ENCODE peak calls at places on chromosomes 12 and 14, in six cellular contexts. R is epithelial cell of esophagus, O is BE2C, Z is cardiac fibroblast, Y is fibroblast of the aortic adventitia, E is right atrium auricular region. U is an unnamed sample.

GRCh38 chr12:73935817-73936216 is 601.8 kb upstream of the ATXN7L3B start:
- DNase-seq in Z (no peak), O (no peak), Y (no peak), E (no peak), R (peak), U (no peak)

GRCh38 chr14:97538749-97539388 is 741.7 kb downstream of the VRK1 start:
- DNase-seq in Z (no peak), Y (no peak), R (no peak), E (no peak), O (no peak), U (no peak)

GRCh38 chr12:34303091-34303870 is 281.0 kb downstream of the ALG10 start:
- DNase-seq in O (no peak), E (no peak), Z (no peak), R (no peak), Y (no peak), U (no peak)

GRCh38 chr12:56128669-56129209 is 672 bp downstream of the ESYT1 start:
- DNase-seq in Z (peak), R (peak), O (no peak), Y (peak), E (no peak), U (no peak)

GRCh38 chr14:54555651-54556050 is 11.3 kb upstream of the SAMD4A start:
- DNase-seq in Z (no peak), O (no peak), R (no peak), Y (no peak), E (no peak), U (no peak)

GRCh38 chr12:58920956-58921861 is 905 bp upstream of the LRIG3 start:
- DNase-seq in R (peak), O (no peak), Z (no peak), Y (no peak), E (no peak), U (no peak)

GRCh38 chr12:28550757-28551381 is 360.6 kb downstream of the CCDC91 start:
- DNase-seq in Y (peak), R (peak), O (no peak), E (no peak), Z (peak), U (peak)

GRCh38 chr14:102760485-102761193 is 16.6 kb upstream of the TRAF3 start:
- DNase-seq in E (no peak), O (no peak), Z (peak), R (no peak), Y (no peak), U (no peak)

GRCh38 chr14:50924848-50925247 is 19.4 kb downstream of the PYGL start:
- DNase-seq in E (no peak), O (no peak), Z (no peak), Y (no peak), R (peak), U (no peak)

GRCh38 chr12:72295744-72296143 is 23.6 kb downstream of the TRHDE start:
- DNase-seq in O (no peak), E (no peak), Z (no peak), R (no peak), Y (no peak), U (no peak)

GRCh38 chr12:93442411-93443340 is 929 bp upstream of the UBE2N start:
- DNase-seq in R (peak), Z (no peak), O (no peak), Y (no peak), E (no peak), U (no peak)

GRCh38 chr12:47975036-47975620 is 11.7 kb downstream of the TMEM106C start:
- DNase-seq in O (no peak), E (no peak), Z (no peak), Y (no peak), R (no peak), U (no peak)

GRCh38 chr14:58118097-58118496 is 33.9 kb downstream of the ARMH4 start:
- DNase-seq in O (no peak), E (no peak), Y (no peak), R (peak), Z (no peak), U (no peak)

GRCh38 chr12:128165387-128165786 is 101.6 kb upstream of the TMEM132C start:
- DNase-seq in O (no peak), R (no peak), Y (no peak), E (no peak), Z (no peak), U (no peak)

GRCh38 chr12:48861111-48861510 is 4.6 kb downstream of the RND1 start:
- DNase-seq in Y (no peak), E (no peak), O (no peak), R (peak), Z (no peak), U (no peak)

GRCh38 chr12:117363953-117364486 is 2.6 kb upstream of the NOS1 start:
- DNase-seq in Z (no peak), R (no peak), Y (no peak), O (no peak), E (no peak), U (no peak)
- H3K4me3 ChIP-seq in Z (no peak), R (no peak), Y (no peak), O (no peak), E (no peak), U (no peak)

GRCh38 chr14:67817750-67818438 is 1.5 kb upstream of the ZFYVE26 start:
- DNase-seq in Z (no peak), R (no peak), O (no peak), Y (no peak), E (no peak), U (no peak)

GRCh38 chr14:67816326-67817009 is at the start of gene ZFYVE26:
- DNase-seq in R (peak), Y (peak), O (peak), E (peak), Z (peak), U (peak)

GRCh38 chr14:67820428-67820881 is 876 bp downstream of the RAD51B start:
- DNase-seq in R (peak), O (no peak), Y (peak), Z (peak), E (no peak), U (no peak)

GRCh38 chr14:67819563-67820411 is at the start of gene RAD51B:
- DNase-seq in E (peak), Y (peak), R (peak), Z (peak), O (peak), U (no peak)

DNA sequence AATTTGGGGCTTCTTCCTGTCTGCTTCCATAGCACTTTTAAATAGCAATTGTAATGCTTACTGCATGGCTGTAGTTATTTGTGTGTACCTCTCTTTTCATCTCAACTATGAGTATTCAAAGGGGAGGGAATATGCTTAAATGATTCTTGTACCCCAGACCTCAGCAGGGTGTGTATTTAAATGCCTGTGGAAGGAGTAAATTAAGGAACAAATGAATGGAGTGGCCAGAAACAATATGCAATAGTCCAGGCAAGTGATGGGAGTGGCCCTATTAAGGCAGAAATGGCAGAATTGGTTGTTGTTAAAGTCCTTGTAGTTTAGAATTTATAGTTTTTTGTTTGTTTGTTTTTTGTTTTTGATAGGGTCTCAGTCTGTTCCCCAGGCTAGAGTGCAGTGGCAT is 1.5 kb downstream of the RAD51B start:
- DNase-seq in E (no peak), O (no peak), Z (no peak), R (no peak), Y (no peak), U (no peak)
- H3K4me3 ChIP-seq in E (no peak), O (no peak), Z (no peak), R (no peak), Y (no peak), U (no peak)

GRCh38 chr14:61889914-61890351 is 127.7 kb downstream of the SNAPC1 start:
- DNase-seq in Y (no peak), O (no peak), E (no peak), Z (no peak), R (no peak), U (no peak)

GRCh38 chr14:61891810-61892209 is 129.6 kb downstream of the SNAPC1 start:
- DNase-seq in Z (no peak), R (peak), E (no peak), O (no peak), Y (no peak), U (no peak)

GRCh38 chr14:61894452-61895077 is 132.3 kb downstream of the SNAPC1 start:
- DNase-seq in Z (peak), R (peak), O (peak), Y (peak), E (no peak), U (peak)

GRCh38 chr14:61891251-61891650 is 129.0 kb downstream of the SNAPC1 start:
- DNase-seq in Z (peak), O (no peak), Y (peak), R (peak), E (no peak), U (peak)

GRCh38 chr14:61893371-61893940 is 131.2 kb downstream of the SNAPC1 start:
- DNase-seq in Y (no peak), Z (no peak), O (no peak), R (no peak), E (no peak), U (no peak)
- H3K4me3 ChIP-seq in Y (no peak), Z (no peak), O (no peak), R (no peak), E (no peak), U (no peak)

GRCh38 chr12:122691566-122691965 is 11.6 kb downstream of the HCAR2 start:
- DNase-seq in Y (no peak), O (no peak), R (no peak), Z (no peak), E (no peak), U (no peak)
- H3K4me3 ChIP-seq in Y (no peak), O (peak), R (no peak), Z (no peak), E (no peak), U (no peak)

DNA sequence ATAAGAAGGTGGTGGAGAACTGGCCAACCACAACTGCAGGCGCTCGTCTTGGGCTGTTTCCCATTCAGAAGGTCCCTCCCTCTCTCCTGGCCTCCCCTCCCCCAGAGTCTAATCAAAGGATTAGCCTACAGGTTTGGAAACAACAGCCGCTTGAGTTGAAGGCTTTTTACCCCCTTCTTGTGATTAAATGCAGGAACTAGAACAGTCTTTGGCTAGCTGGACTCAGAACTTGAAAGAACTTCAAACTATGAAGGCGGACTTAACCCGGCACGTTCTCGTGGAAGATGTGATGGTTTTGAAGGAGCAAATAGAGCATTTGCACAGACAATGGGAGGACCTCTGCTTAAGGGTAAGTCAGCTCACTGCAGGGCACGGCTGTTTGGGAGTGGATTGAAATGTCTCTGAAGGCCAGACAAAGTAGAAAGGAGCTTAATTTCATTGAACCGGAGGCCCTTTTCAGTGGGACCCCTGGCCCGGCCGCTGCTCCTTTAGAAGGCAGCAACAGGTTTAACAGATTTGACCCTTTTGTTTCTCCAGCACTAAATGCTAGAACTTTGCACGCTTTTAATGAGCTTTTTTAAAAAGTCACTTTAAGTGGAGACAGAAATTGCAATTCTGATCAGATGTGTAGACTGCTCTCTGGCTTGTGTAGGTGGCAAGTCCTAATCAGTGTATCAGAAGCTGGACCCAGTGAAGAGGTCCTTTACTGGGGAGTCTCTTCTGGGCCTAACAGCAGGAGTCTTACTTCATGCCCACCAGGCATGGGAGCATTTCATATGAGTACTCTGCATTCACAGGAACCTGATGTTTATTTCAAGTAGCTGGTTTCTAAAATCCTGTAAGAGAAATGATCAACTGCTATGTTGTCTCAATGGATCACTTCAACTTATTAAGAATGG is 107.7 kb downstream of the ESR2 start:
- DNase-seq in E (no peak), Y (no peak), Z (no peak), O (no peak), R (no peak), U (no peak)
- H3K4me3 ChIP-seq in E (no peak), Y (no peak), Z (no peak), O (no peak), R (no peak), U (no peak)

GRCh38 chr14:44108601-44109000 is 398.5 kb downstream of the FSCB start:
- DNase-seq in Y (no peak), E (no peak), R (peak), Z (peak), O (no peak), U (peak)
- H3K4me3 ChIP-seq in Y (no peak), E (no peak), R (no peak), Z (no peak), O (no peak), U (no peak)

DNA sequence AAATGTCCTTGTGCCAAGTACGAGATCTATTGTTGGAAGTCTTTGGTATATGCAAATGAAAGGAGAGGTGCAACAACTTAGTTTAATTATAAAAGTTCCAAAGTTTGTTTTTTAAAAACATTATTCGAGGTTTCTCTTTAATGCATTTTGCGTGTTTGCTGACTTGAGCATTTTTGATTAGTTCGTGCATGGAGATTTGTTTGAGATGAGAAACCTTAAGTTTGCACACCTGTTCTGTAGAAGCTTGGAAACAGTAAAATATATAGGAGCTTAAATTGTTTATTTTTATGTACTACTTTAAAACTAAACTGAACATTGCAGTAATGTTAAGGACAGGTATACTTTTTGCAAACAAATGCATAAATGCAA is 2.3 kb downstream of the HSPA2 start:
- DNase-seq in R (no peak), E (no peak), Y (no peak), Z (no peak), O (no peak), U (no peak)
- H3K4me3 ChIP-seq in R (peak), E (peak), Y (no peak), Z (no peak), O (no peak), U (peak)

GRCh38 chr14:105066285-105067071 is 1.2 kb upstream of the GPR132 start:
- DNase-seq in Y (no peak), E (no peak), R (no peak), Z (no peak), O (no peak), U (no peak)
- H3K4me3 ChIP-seq in Y (no peak), E (no peak), R (no peak), Z (no peak), O (no peak), U (no peak)

GRCh38 chr12:70604662-70605061 is 32.6 kb downstream of the PTPRB start:
- DNase-seq in R (no peak), E (no peak), Z (no peak), O (no peak), Y (no peak), U (no peak)

GRCh38 chr12:70609203-70609602 is 28.0 kb downstream of the PTPRB start:
- DNase-seq in Y (no peak), E (no peak), O (no peak), Z (no peak), R (no peak), U (no peak)

GRCh38 chr12:70606001-70606400 is 31.2 kb downstream of the PTPRB start:
- DNase-seq in O (no peak), Y (peak), E (no peak), Z (no peak), R (peak), U (no peak)

GRCh38 chr12:70608184-70608583 is 29.0 kb downstream of the PTPRB start:
- DNase-seq in E (no peak), O (no peak), Z (no peak), R (no peak), Y (no peak), U (no peak)

DNA sequence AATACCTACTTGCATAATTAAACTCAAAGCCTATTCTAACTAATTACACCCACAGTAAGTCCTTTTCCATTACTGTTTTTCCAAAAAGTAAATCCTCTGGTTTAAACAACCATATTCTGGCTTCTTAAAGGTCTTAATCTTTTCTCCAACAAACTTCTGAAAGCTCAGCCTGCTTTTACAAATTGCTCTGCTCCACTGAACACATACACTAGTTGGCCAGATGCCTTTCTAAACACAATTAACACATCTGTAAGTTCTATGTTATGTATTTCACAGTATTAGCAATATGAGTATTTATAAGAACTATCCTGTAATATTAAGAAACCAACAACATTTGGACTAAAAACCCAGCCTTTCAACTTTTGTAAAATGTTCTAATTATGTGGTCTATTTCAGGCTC is 30.1 kb downstream of the PTPRB start:
- DNase-seq in Z (no peak), R (no peak), E (no peak), O (no peak), Y (no peak), U (no peak)
- H3K4me3 ChIP-seq in Z (no peak), R (no peak), E (peak), O (no peak), Y (no peak), U (no peak)

DNA sequence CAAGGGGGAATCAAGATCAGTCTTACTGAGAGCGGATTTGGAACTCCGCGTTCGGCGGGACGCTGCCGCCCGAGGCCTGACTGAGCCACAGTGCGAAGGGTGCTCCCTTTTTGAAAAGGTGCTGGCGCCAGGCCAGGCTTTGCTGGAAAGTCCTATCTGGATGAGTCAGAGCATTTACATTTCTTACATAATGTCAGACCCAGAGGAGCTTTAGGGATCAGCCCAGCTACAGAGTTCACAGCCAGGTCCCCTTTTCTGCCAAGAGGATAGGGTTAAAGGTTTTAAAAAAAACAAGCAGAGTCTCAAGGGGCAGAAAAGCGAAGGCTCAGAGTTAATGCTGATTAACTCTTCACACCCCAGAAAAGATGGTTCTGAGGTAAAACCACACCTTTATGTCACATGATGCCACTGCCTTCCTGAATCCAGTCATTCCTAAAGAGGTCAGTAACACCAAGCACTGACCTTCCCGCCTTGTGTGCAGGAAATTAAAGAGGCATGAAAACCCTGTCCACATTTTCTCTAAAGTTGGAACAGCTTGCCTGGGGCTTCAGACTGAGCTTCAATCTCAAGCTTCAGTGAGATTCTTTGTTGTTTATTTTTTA is 11.7 kb upstream of the FBXL14 start:
- DNase-seq in Y (peak), Z (peak), E (peak), R (peak), O (peak), U (no peak)
- H3K4me3 ChIP-seq in Y (peak), Z (peak), E (peak), R (peak), O (peak), U (peak)